ENCODE peak calls at places on chromosome 1, in six cellular contexts. O, Z, V, C, Q and U are unnamed samples.

GRCh38 chr1:199122085-199122484 is 483.2 kb downstream of the PTPRC start:
- DNase-seq in Z (no peak), C (no peak), Q (no peak), V (no peak), O (no peak), U (no peak)

GRCh38 chr1:33307494-33307864 is 13.4 kb downstream of the A3GALT2 start:
- DNase-seq in O (no peak), V (no peak), Q (no peak), Z (no peak), C (no peak), U (no peak)

GRCh38 chr1:82778612-82779011 is 977.9 kb downstream of the ADGRL2 start:
- DNase-seq in C (no peak), V (no peak), O (no peak), Z (no peak), Q (no peak), U (no peak)

GRCh38 chr1:230123280-230124186 is 56.5 kb downstream of the GALNT2 start:
- DNase-seq in C (no peak), Z (no peak), V (no peak), O (no peak), Q (no peak), U (no peak)

GRCh38 chr1:238647877-238648276 is 738.5 kb upstream of the CHRM3 start:
- DNase-seq in C (no peak), O (no peak), Z (no peak), V (no peak), Q (peak; percentile 66), U (no peak)

GRCh38 chr1:218996362-218996761 is 177.3 kb upstream of the LYPLAL1 start:
- DNase-seq in O (no peak), V (no peak), Z (no peak), C (no peak), Q (no peak), U (no peak)

GRCh38 chr1:53681647-53682368 is 57.2 kb downstream of the GLIS1 start:
- DNase-seq in C (no peak), O (no peak), Q (peak; percentile 91), V (no peak), Z (no peak), U (peak; percentile 27)

GRCh38 chr1:41152622-41153044 is 89.5 kb downstream of the SCMH1 start:
- DNase-seq in C (no peak), Z (no peak), O (no peak), Q (no peak), V (no peak), U (no peak)

GRCh38 chr1:94299627-94300552 is 62.5 kb upstream of the ARHGAP29 start:
- DNase-seq in Z (peak; percentile 36), C (no peak), V (no peak), O (no peak), Q (no peak), U (no peak)

GRCh38 chr1:45522324-45523104 is 830 bp upstream of the PRDX1 start:
- DNase-seq in V (no peak), O (no peak), Q (no peak), Z (no peak), C (no peak), U (no peak)

GRCh38 chr1:227424948-227425347 is 106.7 kb upstream of the CDC42BPA start:
- DNase-seq in O (no peak), C (no peak), Z (no peak), Q (no peak), V (no peak), U (no peak)

GRCh38 chr1:108041360-108042143 is 76.6 kb upstream of the VAV3 start:
- DNase-seq in V (no peak), Z (no peak), C (no peak), O (no peak), Q (no peak), U (no peak)

GRCh38 chr1:167695756-167696561 is 25.8 kb upstream of the MPZL1 start:
- DNase-seq in Z (no peak), O (no peak), C (no peak), V (no peak), Q (no peak), U (no peak)

GRCh38 chr1:158126425-158126824 is 54.3 kb upstream of the CD1D start:
- DNase-seq in O (no peak), Q (no peak), Z (no peak), C (no peak), V (no peak), U (no peak)

GRCh38 chr1:40404670-40405462 is 31.3 kb downstream of the SMAP2 start:
- DNase-seq in Z (no peak), V (no peak), C (no peak), O (no peak), Q (peak; percentile 61), U (no peak)

GRCh38 chr1:178849932-178850331 is 20.9 kb downstream of the ANGPTL1 start:
- DNase-seq in Q (no peak), V (no peak), Z (no peak), O (no peak), C (no peak), U (no peak)

GRCh38 chr1:230964896-230965295 is 13.8 kb downstream of the TTC13 start:
- DNase-seq in V (no peak), C (no peak), O (no peak), Z (no peak), Q (no peak), U (no peak)

GRCh38 chr1:171742577-171742922 is 685 bp upstream of the VAMP4 start:
- DNase-seq in V (no peak), C (peak; percentile 78), Q (peak; percentile 83), Z (peak; percentile 45), O (no peak), U (peak; percentile 76)

GRCh38 chr1:206725053-206725963 is 40.6 kb downstream of the MAPKAPK2 start:
- DNase-seq in C (no peak), V (no peak), O (no peak), Q (peak; percentile 76), Z (no peak), U (no peak)

GRCh38 chr1:214427871-214428277 is 123.5 kb downstream of the PTPN14 start:
- DNase-seq in Q (no peak), V (no peak), C (no peak), Z (no peak), O (peak; percentile 1), U (no peak)

GRCh38 chr1:24385160-24385939 is 28.2 kb downstream of the STPG1 start:
- DNase-seq in Z (no peak), Q (no peak), V (no peak), O (no peak), C (no peak), U (no peak)

GRCh38 chr1:174874337-174875053 is 125.3 kb upstream of the CACYBP start:
- DNase-seq in Z (no peak), V (no peak), C (no peak), Q (peak; percentile 26), O (no peak), U (no peak)

GRCh38 chr1:45423907-45424678 is 66.9 kb downstream of the TESK2 start:
- DNase-seq in V (no peak), C (no peak), Q (no peak), Z (no peak), O (no peak), U (no peak)

GRCh38 chr1:161305872-161306519 is 3.8 kb downstream of the MPZ start:
- DNase-seq in C (peak; percentile 96), O (peak; percentile 77), Z (peak; percentile 83), Q (peak; percentile 93), V (no peak), U (peak; percentile 39)

GRCh38 chr1:99772809-99773208 is 6.4 kb upstream of the FRRS1 start:
- DNase-seq in O (no peak), V (no peak), Z (no peak), C (no peak), Q (no peak), U (no peak)

GRCh38 chr1:78839704-78840277 is 166.7 kb downstream of the ADGRL4 start:
- DNase-seq in O (no peak), C (no peak), V (no peak), Z (no peak), Q (peak; percentile 64), U (no peak)

GRCh38 chr1:210144736-210145135 is 87.9 kb upstream of the SERTAD4 start:
- DNase-seq in C (no peak), O (no peak), Q (no peak), V (no peak), Z (no peak), U (no peak)

GRCh38 chr1:20207546-20207945 is 21.2 kb upstream of the PLA2G2C start:
- DNase-seq in V (no peak), C (no peak), Z (no peak), O (no peak), Q (no peak), U (no peak)

GRCh38 chr1:67407498-67407897 is 22.7 kb downstream of the SERBP1 start:
- DNase-seq in Q (no peak), V (no peak), O (no peak), Z (no peak), C (no peak), U (no peak)

GRCh38 chr1:230503741-230504140 is 77.6 kb upstream of the PGBD5 start:
- DNase-seq in V (no peak), Q (peak; percentile 68), O (no peak), C (no peak), Z (no peak), U (no peak)

GRCh38 chr1:235831148-235831547 is 35.6 kb downstream of the LYST start:
- DNase-seq in Z (peak; percentile 34), C (no peak), O (no peak), Q (no peak), V (no peak), U (peak; percentile 31)

GRCh38 chr1:222975472-222976122 is 160.8 kb downstream of the DISP1 start:
- DNase-seq in Q (peak; percentile 10), O (no peak), C (no peak), Z (no peak), V (no peak), U (no peak)

GRCh38 chr1:196148367-196148970 is 459.8 kb downstream of the KCNT2 start:
- DNase-seq in O (no peak), Q (peak; percentile 51), C (no peak), V (no peak), Z (no peak), U (no peak)

GRCh38 chr1:6008696-6009095 is 16.5 kb upstream of the NPHP4 start:
- DNase-seq in C (no peak), Q (no peak), V (no peak), Z (peak; percentile 18), O (no peak), U (no peak)

GRCh38 chr1:204072951-204073836 is at the start of gene SOX13:
- DNase-seq in V (peak; percentile 46), O (no peak), Q (peak; percentile 97), C (peak; percentile 83), Z (peak; percentile 90), U (peak; percentile 25)

GRCh38 chr1:156652131-156652991 is 10.4 kb downstream of the BCAN start:
- DNase-seq in O (no peak), V (no peak), Z (no peak), Q (peak; percentile 93), C (no peak), U (no peak)

GRCh38 chr1:16006552-16007485 is 2.8 kb downstream of the SRARP start:
- DNase-seq in O (no peak), Q (no peak), C (no peak), V (no peak), Z (no peak), U (no peak)